ENCODE peak calls at places on chromosomes 11 and 22, in six cellular contexts. Y is gastrocnemius medialis, W is sigmoid colon, C is adrenal gland, V is tibial nerve, T is thyroid gland. O is an unnamed sample.

GRCh38 chr11:12706531-12707499 is 32.6 kb downstream of the TEAD1 start:
- DNase-seq in Y (peak; percentile 27), W (no peak), C (peak; percentile 42), V (peak; percentile 26), T (no peak), O (no peak)

GRCh38 chr11:78223320-78223954 is 34.7 kb downstream of the USP35 start:
- DNase-seq in Y (no peak), W (no peak), C (no peak), V (no peak), T (no peak), O (no peak)

GRCh38 chr11:34869425-34869824 is 46.8 kb downstream of the APIP start:
- DNase-seq in Y (no peak), W (no peak), C (no peak), V (no peak), T (no peak), O (no peak)

GRCh38 chr11:99316761-99317475 is 296.2 kb downstream of the CNTN5 start:
- DNase-seq in Y (no peak), W (no peak), C (no peak), V (no peak), T (no peak), O (no peak)

GRCh38 chr11:782264-783174 is 5.2 kb upstream of the GATD1 start:
- DNase-seq in Y (no peak), W (no peak), C (no peak), V (no peak), T (no peak), O (no peak)

GRCh38 chr11:86569109-86569508 is 103.3 kb downstream of the ME3 start:
- DNase-seq in Y (no peak), W (no peak), C (no peak), V (no peak), T (no peak), O (no peak)

GRCh38 chr11:70024036-70024772 is 53.9 kb upstream of the ANO1 start:
- DNase-seq in Y (no peak), W (no peak), C (no peak), V (no peak), T (no peak), O (no peak)

GRCh38 chr11:14650064-14650463 is 6.5 kb downstream of the PDE3B start:
- DNase-seq in Y (no peak), W (no peak), C (no peak), V (no peak), T (no peak), O (no peak)

GRCh38 chr11:74820763-74821162 is 72.1 kb downstream of the RNF169 start:
- DNase-seq in Y (no peak), W (no peak), C (no peak), V (no peak), T (no peak), O (peak; percentile 54)

GRCh38 chr22:47739616-47740015 is 977.2 kb downstream of the TBC1D22A start:
- DNase-seq in Y (no peak), W (no peak), C (no peak), V (no peak), T (no peak), O (no peak)

GRCh38 chr11:134069426-134069921 is 602 bp downstream of the JAM3 start:
- DNase-seq in Y (no peak), W (no peak), C (peak; percentile 44), V (no peak), T (peak; percentile 6), O (no peak)

GRCh38 chr22:18968011-18968749 is 32.1 kb upstream of the PRODH start:
- DNase-seq in Y (no peak), W (no peak), C (peak; percentile 41), V (no peak), T (peak; percentile 67), O (no peak)

GRCh38 chr22:40560551-40560950 is 76.0 kb downstream of the MRTFA start:
- DNase-seq in Y (no peak), W (no peak), C (peak; percentile 32), V (no peak), T (no peak), O (no peak)

GRCh38 chr11:67656278-67656922 is 5.9 kb upstream of the ACY3 start:
- DNase-seq in Y (no peak), W (no peak), C (no peak), V (no peak), T (no peak), O (no peak)

GRCh38 chr22:42683599-42684283 is 34.5 kb upstream of the CYB5R3 start:
- DNase-seq in Y (no peak), W (peak; percentile 96), C (no peak), V (no peak), T (no peak), O (no peak)

GRCh38 chr11:34513674-34513995 is at the start of gene ELF5:
- DNase-seq in Y (no peak), W (no peak), C (no peak), V (no peak), T (no peak), O (no peak)

GRCh38 chr11:70735976-70736375 is 337.6 kb downstream of the CTTN start:
- DNase-seq in Y (no peak), W (no peak), C (no peak), V (no peak), T (no peak), O (no peak)

GRCh38 chr22:17647452-17647851 is 8.9 kb downstream of the BCL2L13 start:
- DNase-seq in Y (no peak), W (no peak), C (no peak), V (no peak), T (no peak), O (no peak)

GRCh38 chr22:43796567-43796966 is 15.5 kb downstream of the EFCAB6 start:
- DNase-seq in Y (no peak), W (no peak), C (no peak), V (no peak), T (no peak), O (no peak)

GRCh38 chr11:100903284-100903683 is 216.2 kb downstream of the ARHGAP42 start:
- DNase-seq in Y (no peak), W (no peak), C (no peak), V (no peak), T (no peak), O (no peak)

GRCh38 chr11:76152086-76152658 is 54.1 kb downstream of the WNT11 start:
- DNase-seq in Y (peak; percentile 68), W (peak; percentile 93), C (peak; percentile 89), V (peak; percentile 93), T (peak; percentile 88), O (peak; percentile 91)

GRCh38 chr11:119509969-119510401 is 87.0 kb upstream of the THY1 start:
- DNase-seq in Y (no peak), W (peak; percentile 82), C (peak; percentile 81), V (no peak), T (no peak), O (peak; percentile 50)

GRCh38 chr11:67628710-67629385 is 889 bp downstream of the NUDT8 start:
- DNase-seq in Y (no peak), W (peak; percentile 66), C (no peak), V (no peak), T (no peak), O (no peak)

GRCh38 chr11:57475191-57475590 is 14.9 kb downstream of the RTN4RL2 start:
- DNase-seq in Y (no peak), W (no peak), C (no peak), V (no peak), T (no peak), O (no peak)

GRCh38 chr11:93614111-93614784 is 47.2 kb upstream of the CEP295 start:
- DNase-seq in Y (no peak), W (no peak), C (no peak), V (no peak), T (no peak), O (no peak)

GRCh38 chr11:63503492-63503891 is 2.4 kb upstream of the LGALS12 start:
- DNase-seq in Y (no peak), W (no peak), C (no peak), V (no peak), T (no peak), O (no peak)

GRCh38 chr11:14638561-14638960 is 5.0 kb upstream of the PDE3B start:
- DNase-seq in Y (no peak), W (no peak), C (no peak), V (no peak), T (no peak), O (no peak)

GRCh38 chr11:63897459-63898156 is 19.4 kb downstream of the RCOR2 start:
- DNase-seq in Y (no peak), W (no peak), C (no peak), V (no peak), T (no peak), O (no peak)

GRCh38 chr11:131514062-131514461 is 143.6 kb downstream of the NTM start:
- DNase-seq in Y (no peak), W (no peak), C (no peak), V (no peak), T (no peak), O (no peak)
- TF ChIP-seq POLR2A in Y (no peak), W (no peak), C (no peak), V (no peak), T (no peak), O (no peak)

GRCh38 chr11:126355324-126355925 is at the start of gene ST3GAL4:
- DNase-seq in Y (peak; percentile 43), W (peak; percentile 90), C (peak; percentile 88), V (peak; percentile 64), T (peak; percentile 65), O (peak; percentile 61)
- TF ChIP-seq POLR2A in Y (no peak), W (peak; percentile 27), C (peak; percentile 68), V (peak; percentile 61), T (no peak), O (peak; percentile 66)

DNA sequence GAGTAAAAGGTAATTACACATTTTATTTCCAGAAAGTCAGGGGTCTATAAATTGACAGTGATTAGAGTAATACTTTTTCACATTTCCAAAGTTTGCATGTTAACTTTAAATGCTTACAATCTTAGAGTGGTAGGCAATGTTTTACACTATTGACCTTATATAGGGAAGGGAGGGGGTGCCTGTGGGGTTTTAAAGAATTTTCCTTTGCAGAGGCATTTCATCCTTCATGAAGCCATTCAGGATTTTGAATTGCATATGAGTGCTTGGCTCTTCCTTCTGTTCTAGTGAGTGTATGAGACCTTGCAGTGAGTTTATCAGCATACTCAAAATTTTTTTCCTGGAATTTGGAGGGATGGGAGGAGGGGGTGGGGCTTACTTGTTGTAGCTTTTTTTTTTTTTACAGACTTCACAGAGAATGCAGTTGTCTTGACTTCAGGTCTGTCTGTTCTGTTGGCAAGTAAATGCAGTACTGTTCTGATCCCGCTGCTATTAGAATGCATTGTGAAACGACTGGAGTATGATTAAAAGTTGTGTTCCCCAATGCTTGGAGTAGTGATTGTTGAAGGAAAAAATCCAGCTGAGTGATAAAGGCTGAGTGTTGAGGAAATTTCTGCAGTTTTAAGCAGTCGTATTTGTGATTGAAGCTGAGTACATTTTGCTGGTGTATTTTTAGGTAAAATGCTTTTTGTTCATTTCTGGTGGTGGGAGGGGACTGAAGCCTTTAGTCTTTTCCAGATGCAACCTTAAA is 5.3 kb downstream of the MALAT1 start:
- DNase-seq in Y (no peak), W (peak; percentile 56), C (peak; percentile 20), V (peak; percentile 48), T (no peak), O (no peak)
- TF ChIP-seq POLR2A in Y (peak; percentile 25), W (peak; percentile 68), C (peak; percentile 84), V (peak; percentile 34), T (no peak), O (no peak)

GRCh38 chr22:44956835-44957234 is 53.0 kb downstream of the PHF21B start:
- DNase-seq in Y (no peak), W (no peak), C (no peak), V (no peak), T (no peak), O (no peak)
- TF ChIP-seq POLR2A in Y (no peak), W (no peak), C (no peak), V (no peak), T (no peak), O (no peak)

GRCh38 chr11:111378773-111379499 is at the start of gene POU2AF1:
- DNase-seq in Y (no peak), W (no peak), C (no peak), V (no peak), T (peak; percentile 93), O (no peak)
- TF ChIP-seq POLR2A in Y (no peak), W (no peak), C (no peak), V (no peak), T (no peak), O (no peak)